ENCODE peak calls at places on chromosomes 12 and 14, in seven cellular contexts. One of them, this sample, is unnamed.

GRCh38 chr12:3350432-3350831 is 140.6 kb upstream of the PRMT8 start:
- DNase-seq in dermis blood vessel endothelial cell: no peak
- DNase-seq in CD8-positive, alpha-beta memory T cell: no peak
- DNase-seq in glomerular endothelial cell: no peak
- DNase-seq in activated CD8-positive, alpha-beta T cell treated with anti-CD3 and anti-CD28 coated beads for 36 hours: no peak
- DNase-seq in small intestine: no peak
- DNase-seq in NCI-H2081: no peak
- DNase-seq in this sample: no peak

GRCh38 chr12:28172434-28173030 is 17.7 kb upstream of the CCDC91 start:
- DNase-seq in CD8-positive, alpha-beta memory T cell: no peak
- DNase-seq in small intestine: peak
- DNase-seq in activated CD8-positive, alpha-beta T cell treated with anti-CD3 and anti-CD28 coated beads for 36 hours: peak
- DNase-seq in NCI-H2081: peak
- DNase-seq in dermis blood vessel endothelial cell: peak
- DNase-seq in glomerular endothelial cell: peak
- DNase-seq in this sample: no peak

GRCh38 chr12:10291030-10291429 is 16.6 kb upstream of the KLRD1 start:
- DNase-seq in small intestine: no peak
- DNase-seq in activated CD8-positive, alpha-beta T cell treated with anti-CD3 and anti-CD28 coated beads for 36 hours: no peak
- DNase-seq in NCI-H2081: no peak
- DNase-seq in glomerular endothelial cell: no peak
- DNase-seq in CD8-positive, alpha-beta memory T cell: no peak
- DNase-seq in dermis blood vessel endothelial cell: no peak
- DNase-seq in this sample: no peak

GRCh38 chr14:56087824-56088571 is 30.2 kb upstream of the PELI2 start:
- DNase-seq in NCI-H2081: no peak
- DNase-seq in activated CD8-positive, alpha-beta T cell treated with anti-CD3 and anti-CD28 coated beads for 36 hours: no peak
- DNase-seq in dermis blood vessel endothelial cell: no peak
- DNase-seq in glomerular endothelial cell: no peak
- DNase-seq in CD8-positive, alpha-beta memory T cell: no peak
- DNase-seq in small intestine: no peak
- DNase-seq in this sample: no peak

GRCh38 chr12:120317258-120318105 is 10.1 kb downstream of the PLA2G1B start:
- DNase-seq in small intestine: peak
- DNase-seq in dermis blood vessel endothelial cell: peak
- DNase-seq in activated CD8-positive, alpha-beta T cell treated with anti-CD3 and anti-CD28 coated beads for 36 hours: peak
- DNase-seq in NCI-H2081: peak
- DNase-seq in CD8-positive, alpha-beta memory T cell: peak
- DNase-seq in glomerular endothelial cell: peak
- DNase-seq in this sample: peak

GRCh38 chr14:90398841-90399540 is 2.2 kb downstream of the CALM1 start:
- DNase-seq in CD8-positive, alpha-beta memory T cell: no peak
- DNase-seq in NCI-H2081: no peak
- DNase-seq in small intestine: no peak
- DNase-seq in glomerular endothelial cell: no peak
- DNase-seq in activated CD8-positive, alpha-beta T cell treated with anti-CD3 and anti-CD28 coated beads for 36 hours: no peak
- DNase-seq in dermis blood vessel endothelial cell: no peak
- DNase-seq in this sample: no peak

GRCh38 chr14:39015360-39015961 is 87.6 kb downstream of the SEC23A start:
- DNase-seq in dermis blood vessel endothelial cell: peak
- DNase-seq in small intestine: peak
- DNase-seq in glomerular endothelial cell: no peak
- DNase-seq in NCI-H2081: peak
- DNase-seq in CD8-positive, alpha-beta memory T cell: no peak
- DNase-seq in activated CD8-positive, alpha-beta T cell treated with anti-CD3 and anti-CD28 coated beads for 36 hours: peak
- DNase-seq in this sample: no peak

GRCh38 chr12:132176920-132177551 is 32.8 kb downstream of the NOC4L start:
- DNase-seq in dermis blood vessel endothelial cell: no peak
- DNase-seq in NCI-H2081: no peak
- DNase-seq in small intestine: no peak
- DNase-seq in glomerular endothelial cell: no peak
- DNase-seq in CD8-positive, alpha-beta memory T cell: no peak
- DNase-seq in activated CD8-positive, alpha-beta T cell treated with anti-CD3 and anti-CD28 coated beads for 36 hours: no peak
- DNase-seq in this sample: no peak

GRCh38 chr14:70821581-70821915 is 12.2 kb upstream of the MAP3K9 start:
- DNase-seq in dermis blood vessel endothelial cell: no peak
- DNase-seq in small intestine: no peak
- DNase-seq in activated CD8-positive, alpha-beta T cell treated with anti-CD3 and anti-CD28 coated beads for 36 hours: no peak
- DNase-seq in CD8-positive, alpha-beta memory T cell: no peak
- DNase-seq in NCI-H2081: no peak
- DNase-seq in glomerular endothelial cell: no peak
- DNase-seq in this sample: no peak